ENCODE peak calls at places on chromosomes 3 and 15, in nine cellular contexts. C, P, U, B, L, N, X, O and I are unnamed samples.

GRCh38 chr3:107236661-107237375 is 140.4 kb upstream of the CCDC54 start:
- DNase-seq in C (no peak), P (no peak), U (no peak), B (no peak), L (no peak), N (no peak), X (no peak), O (no peak), I (no peak)

GRCh38 chr3:44948239-44948638 is 27.7 kb downstream of the ZDHHC3 start:
- DNase-seq in C (no peak), P (no peak), U (no peak), B (no peak), L (no peak), N (no peak), X (no peak), O (no peak), I (no peak)

GRCh38 chr3:101624857-101625256 is 50.9 kb downstream of the PCNP start:
- DNase-seq in C (no peak), P (no peak), U (no peak), B (no peak), L (no peak), N (no peak), X (no peak), O (no peak), I (no peak)

GRCh38 chr3:120177151-120177550 is 82.9 kb upstream of the GSK3B start:
- DNase-seq in C (peak), P (peak), U (no peak), B (no peak), L (no peak), N (peak), X (no peak), O (no peak), I (peak)

GRCh38 chr15:39587291-39587909 is 6.5 kb downstream of the THBS1 start:
- DNase-seq in C (no peak), P (no peak), U (no peak), B (no peak), L (peak), N (no peak), X (no peak), O (no peak), I (no peak)

GRCh38 chr3:115169808-115170207 is 22.7 kb upstream of the ZBTB20 start:
- DNase-seq in C (no peak), P (no peak), U (no peak), B (no peak), L (no peak), N (no peak), X (no peak), O (no peak), I (no peak)

GRCh38 chr3:30658328-30659052 is 52.1 kb downstream of the TGFBR2 start:
- DNase-seq in C (no peak), P (no peak), U (peak), B (no peak), L (no peak), N (no peak), X (peak), O (no peak), I (peak)

GRCh38 chr3:179837374-179837773 is 184.5 kb downstream of the USP13 start:
- DNase-seq in C (no peak), P (peak), U (no peak), B (no peak), L (no peak), N (no peak), X (no peak), O (no peak), I (no peak)

GRCh38 chr15:85757939-85758654 is 36.6 kb downstream of the KLHL25 start:
- DNase-seq in C (no peak), P (no peak), U (no peak), B (no peak), L (no peak), N (no peak), X (no peak), O (no peak), I (no peak)

GRCh38 chr15:58472821-58473581 is 41.2 kb downstream of the LIPC start:
- DNase-seq in C (no peak), P (peak), U (peak), B (no peak), L (no peak), N (no peak), X (peak), O (no peak), I (no peak)

GRCh38 chr3:30680789-30681188 is 74.4 kb downstream of the TGFBR2 start:
- DNase-seq in C (no peak), P (no peak), U (no peak), B (no peak), L (no peak), N (no peak), X (no peak), O (no peak), I (no peak)

GRCh38 chr15:99059010-99059981 is 45.6 kb upstream of the SYNM start:
- DNase-seq in C (no peak), P (peak), U (peak), B (peak), L (peak), N (peak), X (no peak), O (peak), I (peak)

GRCh38 chr15:38535451-38536200 is 29.0 kb downstream of the RASGRP1 start:
- DNase-seq in C (no peak), P (no peak), U (no peak), B (no peak), L (no peak), N (no peak), X (no peak), O (no peak), I (peak)

GRCh38 chr3:183252973-183253363 is at the start of gene B3GNT5:
- DNase-seq in C (peak), P (peak), U (peak), B (peak), L (peak), N (peak), X (no peak), O (no peak), I (no peak)

GRCh38 chr3:48847053-48847585 is 555 bp downstream of the PRKAR2A start:
- DNase-seq in C (peak), P (peak), U (peak), B (peak), L (peak), N (peak), X (peak), O (peak), I (peak)

GRCh38 chr3:186481526-186481925 is 62.7 kb downstream of the CRYGS start:
- DNase-seq in C (no peak), P (no peak), U (no peak), B (no peak), L (no peak), N (no peak), X (no peak), O (no peak), I (no peak)

GRCh38 chr3:153906366-153906765 is 214.8 kb upstream of the ARHGEF26 start:
- DNase-seq in C (no peak), P (no peak), U (no peak), B (no peak), L (no peak), N (no peak), X (no peak), O (no peak), I (no peak)

GRCh38 chr3:192188218-192188835 is 539.0 kb downstream of the FGF12 start:
- DNase-seq in C (no peak), P (peak), U (peak), B (no peak), L (peak), N (peak), X (peak), O (peak), I (peak)

GRCh38 chr3:33187368-33187634 is 31.3 kb downstream of the SUSD5 start:
- DNase-seq in C (no peak), P (no peak), U (no peak), B (no peak), L (no peak), N (no peak), X (no peak), O (no peak), I (no peak)

GRCh38 chr15:63938486-63939061 is 104.8 kb upstream of the HERC1 start:
- DNase-seq in C (no peak), P (no peak), U (no peak), B (no peak), L (no peak), N (no peak), X (peak), O (no peak), I (no peak)

GRCh38 chr3:17322106-17322793 is 420.2 kb downstream of the TBC1D5 start:
- DNase-seq in C (no peak), P (no peak), U (no peak), B (no peak), L (no peak), N (no peak), X (no peak), O (no peak), I (no peak)

GRCh38 chr3:194871143-194871863 is 185.6 kb downstream of the FAM43A start:
- DNase-seq in C (no peak), P (peak), U (no peak), B (no peak), L (peak), N (peak), X (no peak), O (peak), I (peak)

GRCh38 chr15:70799667-70800450 is 36.5 kb upstream of the UACA start:
- DNase-seq in C (no peak), P (peak), U (no peak), B (no peak), L (no peak), N (no peak), X (no peak), O (no peak), I (peak)

GRCh38 chr15:94844533-94845390 is 613.4 kb downstream of the MCTP2 start:
- DNase-seq in C (no peak), P (peak), U (no peak), B (no peak), L (peak), N (peak), X (no peak), O (no peak), I (peak)

GRCh38 chr3:72329354-72329753 is 518.9 kb downstream of the SHQ1 start:
- DNase-seq in C (peak), P (no peak), U (no peak), B (no peak), L (no peak), N (no peak), X (no peak), O (no peak), I (no peak)